ENCODE peak calls at places on chromosome 7, in five cellular contexts. W, A, H, C and D are unnamed samples.

GRCh38 chr7:82594665-82595064 is 151.1 kb upstream of the CACNA2D1 start:
- DNase-seq in W (no peak), A (no peak), H (no peak), C (no peak), D (no peak)

GRCh38 chr7:28106316-28106957 is 74.2 kb downstream of the JAZF1 start:
- DNase-seq in W (no peak), A (no peak), H (no peak), C (no peak), D (no peak)

GRCh38 chr7:70006411-70006920 is 408.2 kb downstream of the AUTS2 start:
- DNase-seq in W (no peak), A (no peak), H (no peak), C (no peak), D (no peak)

GRCh38 chr7:65926588-65926987 is 53.7 kb downstream of the VKORC1L1 start:
- DNase-seq in W (no peak), A (no peak), H (no peak), C (no peak), D (no peak)

GRCh38 chr7:100894860-100895700 is 608 bp downstream of the ACHE start:
- DNase-seq in W (no peak), A (no peak), H (peak; percentile 68), C (peak; percentile 58), D (no peak)

GRCh38 chr7:152860302-152860701 is 100.8 kb downstream of the ACTR3B start:
- DNase-seq in W (no peak), A (no peak), H (no peak), C (no peak), D (no peak)

GRCh38 chr7:155291045-155291530 is 6.6 kb upstream of the INSIG1 start:
- DNase-seq in W (peak; percentile 2), A (no peak), H (peak; percentile 92), C (no peak), D (peak; percentile 80)

GRCh38 chr7:47501406-47501805 is 80.5 kb downstream of the TNS3 start:
- DNase-seq in W (no peak), A (no peak), H (no peak), C (no peak), D (no peak)

GRCh38 chr7:80440908-80441307 is 71.0 kb downstream of the GNAT3 start:
- DNase-seq in W (no peak), A (no peak), H (no peak), C (no peak), D (no peak)

GRCh38 chr7:107690611-107691010 is 30.0 kb downstream of the SLC26A4 start:
- DNase-seq in W (no peak), A (no peak), H (no peak), C (no peak), D (no peak)

GRCh38 chr7:151051108-151051507 is 2.8 kb downstream of the ASIC3 start:
- DNase-seq in W (no peak), A (no peak), H (peak; percentile 34), C (no peak), D (no peak)

GRCh38 chr7:106382929-106383328 is 98.1 kb upstream of the NAMPT start:
- DNase-seq in W (no peak), A (no peak), H (no peak), C (no peak), D (no peak)

GRCh38 chr7:132554446-132554845 is 21.8 kb downstream of the PLXNA4 start:
- DNase-seq in W (no peak), A (no peak), H (no peak), C (no peak), D (no peak)

GRCh38 chr7:119761776-119762175 is 511.2 kb upstream of the KCND2 start:
- DNase-seq in W (no peak), A (no peak), H (no peak), C (no peak), D (no peak)

GRCh38 chr7:35334511-35334910 is 80.6 kb upstream of the TBX20 start:
- DNase-seq in W (no peak), A (no peak), H (no peak), C (no peak), D (no peak)

GRCh38 chr7:116439856-116440549 is 59.5 kb upstream of the CAV2 start:
- DNase-seq in W (no peak), A (no peak), H (no peak), C (no peak), D (no peak)

GRCh38 chr7:105178177-105178576 is 164.2 kb downstream of the KMT2E start:
- DNase-seq in W (no peak), A (no peak), H (no peak), C (no peak), D (no peak)

GRCh38 chr7:121116399-121116798 is 127.9 kb downstream of the CPED1 start:
- DNase-seq in W (no peak), A (no peak), H (no peak), C (no peak), D (no peak)

GRCh38 chr7:125599387-125599786 is 669.8 kb upstream of the POT1 start:
- DNase-seq in W (no peak), A (no peak), H (no peak), C (no peak), D (no peak)

GRCh38 chr7:154672659-154673415 is 330.1 kb downstream of the PAXIP1 start:
- DNase-seq in W (no peak), A (no peak), H (peak; percentile 85), C (no peak), D (no peak)

GRCh38 chr7:91230100-91230499 is 34.1 kb upstream of the FZD1 start:
- DNase-seq in W (no peak), A (no peak), H (no peak), C (no peak), D (no peak)

GRCh38 chr7:125436220-125436619 is 506.6 kb upstream of the POT1 start:
- DNase-seq in W (no peak), A (no peak), H (no peak), C (no peak), D (no peak)

GRCh38 chr7:99766484-99767099 is 17.4 kb downstream of the CYP3A4 start:
- DNase-seq in W (no peak), A (no peak), H (no peak), C (no peak), D (no peak)

GRCh38 chr7:99768471-99768870 is 15.5 kb downstream of the CYP3A4 start:
- DNase-seq in W (no peak), A (no peak), H (no peak), C (no peak), D (no peak)

GRCh38 chr7:99767662-99768061 is 16.3 kb downstream of the CYP3A4 start:
- DNase-seq in W (no peak), A (peak; percentile 69), H (no peak), C (no peak), D (no peak)

GRCh38 chr7:99772565-99772964 is 11.4 kb downstream of the CYP3A4 start:
- DNase-seq in W (peak; percentile 85), A (no peak), H (no peak), C (no peak), D (no peak)
- TF ChIP-seq CEBPB in W (peak; percentile 34), A (no peak), H (no peak), C (no peak), D (no peak)

GRCh38 chr7:141322355-141322754 is 228.9 kb upstream of the AGK start:
- DNase-seq in W (no peak), A (no peak), H (no peak), C (no peak), D (no peak)

GRCh38 chr7:141323826-141324225 is 227.4 kb upstream of the AGK start:
- DNase-seq in W (no peak), A (no peak), H (no peak), C (no peak), D (no peak)

GRCh38 chr7:141325275-141325674 is 225.9 kb upstream of the AGK start:
- DNase-seq in W (no peak), A (no peak), H (no peak), C (no peak), D (no peak)

GRCh38 chr7:141317033-141317585 is 234.1 kb upstream of the AGK start:
- DNase-seq in W (no peak), A (no peak), H (no peak), C (no peak), D (no peak)

DNA sequence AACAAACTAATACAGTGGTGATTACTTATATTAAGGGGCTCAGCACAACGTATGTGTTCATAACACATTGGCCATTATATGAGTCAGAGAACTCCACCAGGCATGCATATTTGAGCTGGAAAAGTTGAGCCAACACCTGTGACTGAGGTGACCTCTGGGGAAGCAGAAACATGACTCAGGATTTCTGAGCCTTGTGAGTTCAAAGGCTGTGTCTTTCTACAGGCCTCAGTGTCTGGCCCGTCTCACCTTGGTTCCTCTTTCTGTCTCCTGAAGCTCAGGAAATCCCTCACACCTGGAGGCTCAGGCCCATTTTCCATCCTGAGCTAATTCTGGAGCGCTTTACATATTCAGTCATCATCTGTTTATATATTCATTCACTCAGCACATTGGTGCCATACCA is 230.9 kb upstream of the AGK start:
- DNase-seq in W (no peak), A (no peak), H (no peak), C (no peak), D (no peak)
- TF ChIP-seq SIN3A in W (no peak), A (no peak), H (no peak), C (no peak), D (no peak)

DNA sequence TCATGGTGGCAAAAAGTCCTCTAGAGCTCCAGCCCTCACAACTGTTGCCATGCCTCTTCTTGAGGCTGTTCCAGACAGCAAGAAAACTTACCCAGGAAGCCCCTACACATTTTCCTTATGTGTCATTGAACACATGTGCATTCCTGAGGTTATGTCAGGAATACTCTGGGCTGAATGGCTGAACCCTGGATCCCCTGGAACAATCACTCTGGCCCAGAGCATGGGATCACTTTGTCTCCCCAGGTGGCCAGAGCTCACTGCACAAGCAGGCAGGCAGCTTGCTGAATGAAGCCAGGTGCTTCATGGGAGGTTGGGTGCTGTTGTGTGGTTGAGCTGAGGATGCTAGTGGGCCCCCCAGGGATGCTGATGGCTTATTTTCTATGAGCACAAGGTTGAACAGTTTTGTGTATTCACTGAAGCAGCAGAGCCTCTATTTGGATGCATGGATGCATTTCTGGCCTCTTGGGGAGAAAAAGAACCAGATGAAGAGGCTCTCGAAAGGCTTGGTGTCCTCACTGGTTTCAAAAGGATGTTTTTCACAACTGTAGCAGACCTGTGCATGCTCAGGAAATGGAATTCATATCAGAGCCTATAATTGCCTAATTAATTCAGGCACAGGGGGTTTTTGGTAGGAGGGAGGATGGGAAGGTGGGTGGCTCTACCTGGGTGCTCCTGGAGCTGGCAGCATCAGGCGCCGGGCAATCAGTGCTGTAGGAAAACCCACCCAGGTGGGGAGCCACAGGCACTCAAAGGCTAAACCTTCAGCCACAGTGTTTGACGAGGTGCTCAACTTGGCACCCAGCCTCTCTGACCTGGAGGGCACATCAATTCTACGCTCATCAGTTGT is 54.5 kb upstream of the NPTX2 start:
- DNase-seq in W (no peak), A (no peak), H (no peak), C (no peak), D (no peak)
- TF ChIP-seq CEBPB in W (no peak), A (no peak), H (no peak), C (no peak), D (no peak)

DNA sequence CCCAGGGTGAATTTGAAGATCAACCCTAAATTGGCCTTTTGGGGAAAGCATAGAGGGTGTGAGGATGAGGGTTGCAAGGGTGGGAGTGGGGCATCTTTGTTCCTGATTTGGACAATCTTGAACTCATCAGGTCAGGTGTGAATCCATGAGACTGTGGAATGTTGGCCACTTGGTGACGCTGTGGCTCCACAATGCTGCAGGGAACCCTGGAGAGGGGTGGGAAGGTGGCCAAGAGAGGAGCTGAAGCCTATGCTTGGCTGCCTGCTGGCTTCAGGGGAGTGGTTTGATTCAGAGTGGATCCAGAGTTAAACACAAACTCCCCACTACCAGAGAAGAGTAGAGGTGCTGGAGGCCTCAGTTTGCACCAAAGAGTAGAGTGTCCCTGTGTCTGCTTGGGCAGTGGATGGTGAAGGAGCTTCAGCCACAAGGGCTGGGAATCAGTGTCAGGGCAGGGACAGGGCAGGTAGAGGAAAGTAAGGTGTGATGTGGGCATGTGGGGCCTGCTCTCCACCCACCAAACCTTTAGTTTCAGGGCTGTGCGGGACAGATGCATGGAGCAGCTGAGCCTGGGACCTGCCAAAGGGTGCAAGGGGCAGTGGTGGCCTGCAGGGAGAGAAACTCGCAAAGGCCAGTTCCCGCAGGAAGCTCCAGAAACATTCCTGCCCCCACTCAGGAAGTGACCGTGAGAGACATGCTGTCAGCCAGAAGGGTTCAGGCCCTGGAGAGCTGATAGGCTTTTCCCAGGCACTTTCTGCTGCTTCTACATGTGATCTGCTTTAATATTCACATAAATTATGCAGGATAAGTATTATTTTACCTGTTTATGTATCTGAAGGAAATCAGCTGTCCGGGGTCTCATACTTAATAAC is 81.0 kb upstream of the PRSS58 start:
- DNase-seq in W (no peak), A (no peak), H (no peak), C (peak; percentile 34), D (peak; percentile 48)
- TF ChIP-seq SIN3A in W (no peak), A (no peak), H (no peak), C (no peak), D (no peak)